ENCODE peak calls at places on chromosomes 13 and 19, in nine cellular contexts. I is colonic mucosa, W is transverse colon, J is SK-N-SH, B is thoracic aorta, L is fibroblast of the aortic adventitia, U is upper lobe of left lung, H is cardiac muscle cell, T is ovary. O is an unnamed sample.

GRCh38 chr19:50415661-50416033 is 3.1 kb upstream of the SPIB start:
- DNase-seq in W (peak), B (no peak), T (no peak), U (peak), I (peak), L (no peak), H (no peak), J (no peak), O (peak)

GRCh38 chr19:1395194-1396018 is 5.9 kb downstream of the GAMT start:
- DNase-seq in U (peak), T (peak), L (no peak), I (no peak), W (no peak), H (no peak), J (peak), B (no peak), O (no peak)

GRCh38 chr13:75357576-75358295 is 124.2 kb downstream of the TBC1D4 start:
- DNase-seq in L (peak), H (peak), J (peak), B (no peak), I (no peak), W (no peak), T (no peak), U (no peak), O (no peak)

GRCh38 chr19:46859637-46860124 is 1.1 kb upstream of the ARHGAP35 start:
- DNase-seq in W (peak), T (peak), J (peak), B (no peak), L (no peak), I (peak), H (no peak), U (no peak), O (no peak)

GRCh38 chr13:55062662-55063061 is 2034.0 kb downstream of the OLFM4 start:
- DNase-seq in B (no peak), H (no peak), J (no peak), W (no peak), T (no peak), L (no peak), U (no peak), I (no peak), O (no peak)

GRCh38 chr13:60162096-60162495 is 1.6 kb downstream of the DIAPH3 start:
- DNase-seq in W (no peak), L (no peak), J (no peak), U (no peak), H (no peak), I (no peak), T (no peak), B (no peak), O (no peak)

GRCh38 chr13:21670006-21670882 is 629 bp upstream of the FGF9 start:
- DNase-seq in W (peak), I (peak), T (peak), B (no peak), L (peak), H (peak), U (peak), J (peak), O (peak)

GRCh38 chr19:48879025-48879572 is 6.9 kb downstream of the PPP1R15A start:
- DNase-seq in T (no peak), L (no peak), H (no peak), B (no peak), J (no peak), W (no peak), I (no peak), U (no peak), O (no peak)

GRCh38 chr19:39433480-39434079 is 2.2 kb downstream of the RPS16 start:
- DNase-seq in J (no peak), B (no peak), H (no peak), I (no peak), L (no peak), W (no peak), U (no peak), T (no peak), O (no peak)

GRCh38 chr19:17340302-17340870 is 3.0 kb downstream of the GTPBP3 start:
- DNase-seq in B (no peak), W (peak), L (no peak), T (no peak), I (peak), H (no peak), U (peak), J (no peak), O (no peak)

GRCh38 chr19:48715276-48715675 is 4.2 kb downstream of the MAMSTR start:
- DNase-seq in H (no peak), L (no peak), U (peak), W (peak), T (peak), B (no peak), J (no peak), I (peak), O (no peak)

GRCh38 chr13:51394724-51395123 is 55.2 kb downstream of the SERPINE3 start:
- DNase-seq in W (no peak), U (no peak), T (no peak), B (no peak), L (no peak), I (no peak), J (peak), H (no peak), O (no peak)

GRCh38 chr13:52411629-52412028 is 5.7 kb upstream of the THSD1 start:
- DNase-seq in W (no peak), H (no peak), I (no peak), B (no peak), U (no peak), L (peak), T (no peak), J (no peak), O (no peak)

GRCh38 chr13:44523176-44524017 is 52.7 kb downstream of the TSC22D1 start:
- DNase-seq in B (no peak), L (peak), J (no peak), U (no peak), W (no peak), T (no peak), H (peak), I (no peak), O (peak)

GRCh38 chr13:50691682-50692263 is 151.7 kb downstream of the DLEU7 start:
- DNase-seq in W (no peak), U (no peak), J (peak), B (no peak), H (no peak), I (no peak), T (no peak), L (peak), O (no peak)

GRCh38 chr13:91349992-91350911 is 2.8 kb downstream of the MIR17HG start:
- DNase-seq in L (no peak), I (no peak), U (no peak), J (no peak), B (no peak), H (peak), T (no peak), W (no peak), O (no peak)

GRCh38 chr19:17718988-17719711 is at the start of gene MAP1S:
- DNase-seq in I (peak), L (peak), U (peak), J (peak), H (peak), W (peak), B (no peak), T (no peak), O (peak)

GRCh38 chr13:45373116-45373606 is 32.2 kb upstream of the TPT1 start:
- DNase-seq in U (no peak), B (no peak), T (no peak), L (no peak), J (no peak), I (peak), H (no peak), W (peak), O (no peak)

GRCh38 chr19:3978145-3978544 is 7.1 kb downstream of the EEF2 start:
- DNase-seq in U (no peak), I (no peak), T (no peak), H (no peak), J (no peak), B (no peak), W (no peak), L (no peak), O (no peak)

GRCh38 chr13:50435011-50435410 is 408.5 kb downstream of the DLEU7 start:
- DNase-seq in I (no peak), J (no peak), B (no peak), L (no peak), W (no peak), U (no peak), H (no peak), T (no peak), O (no peak)

GRCh38 chr13:22929391-22930126 is 251.2 kb upstream of the SGCG start:
- DNase-seq in U (no peak), H (no peak), I (no peak), J (no peak), B (no peak), T (no peak), L (no peak), W (no peak), O (no peak)

GRCh38 chr19:3131168-3131567 is 4.7 kb upstream of the GNA15 start:
- DNase-seq in L (no peak), B (no peak), H (no peak), I (no peak), J (no peak), T (no peak), W (no peak), U (peak), O (no peak)

GRCh38 chr19:40089462-40089861 is 1.3 kb downstream of the ZNF780A start:
- DNase-seq in J (no peak), I (no peak), H (peak), L (peak), B (no peak), T (no peak), U (no peak), W (no peak), O (no peak)

GRCh38 chr19:46674416-46675178 is 13.6 kb upstream of the DACT3 start:
- DNase-seq in H (no peak), I (no peak), B (no peak), T (peak), L (no peak), J (peak), W (no peak), U (no peak), O (no peak)

GRCh38 chr19:2500861-2501260 is 24.9 kb downstream of the GADD45B start:
- DNase-seq in T (no peak), I (no peak), J (no peak), B (no peak), W (peak), L (peak), H (no peak), U (no peak), O (no peak)

GRCh38 chr19:15300533-15301194 is 31.7 kb downstream of the BRD4 start:
- DNase-seq in W (no peak), J (no peak), H (peak), L (peak), B (no peak), I (no peak), U (no peak), T (no peak), O (no peak)

GRCh38 chr19:4935449-4935848 is 26.1 kb downstream of the UHRF1 start:
- DNase-seq in I (no peak), H (no peak), W (no peak), L (no peak), B (no peak), T (no peak), J (no peak), U (no peak), O (no peak)

GRCh38 chr19:32459199-32459865 is 53.8 kb downstream of the DPY19L3 start:
- DNase-seq in T (no peak), I (no peak), W (no peak), B (no peak), H (no peak), L (no peak), U (no peak), J (no peak), O (no peak)

GRCh38 chr13:105139380-105140285 is 1395.8 kb downstream of the EFNB2 start:
- DNase-seq in J (no peak), L (peak), T (no peak), H (peak), I (peak), B (no peak), W (peak), U (no peak), O (peak)

GRCh38 chr19:30666301-30666803 is 294.2 kb downstream of the ZNF536 start:
- DNase-seq in I (peak), T (no peak), H (peak), B (no peak), J (peak), L (peak), U (no peak), W (peak), O (no peak)

GRCh38 chr19:34676697-34677385 is at the start of gene SCGB2B2:
- DNase-seq in L (no peak), I (no peak), T (no peak), J (peak), B (no peak), H (no peak), U (no peak), W (no peak), O (no peak)

GRCh38 chr13:96191367-96191766 is 101.5 kb downstream of the HS6ST3 start:
- DNase-seq in I (no peak), L (no peak), T (no peak), J (no peak), H (no peak), B (no peak), W (no peak), U (no peak), O (no peak)

GRCh38 chr13:113140677-113141590 is 17.5 kb upstream of the PROZ start:
- DNase-seq in I (no peak), W (no peak), U (no peak), L (no peak), B (no peak), T (no peak), J (peak), H (no peak), O (no peak)

GRCh38 chr19:46487802-46488445 is 7.7 kb downstream of the PNMA8B start:
- DNase-seq in W (peak), T (peak), B (no peak), U (peak), J (peak), L (peak), H (peak), I (peak), O (peak)

GRCh38 chr19:7145494-7145893 is 76.0 kb downstream of the ZNF557 start:
- DNase-seq in T (no peak), H (no peak), B (no peak), W (peak), I (no peak), J (no peak), U (no peak), L (no peak), O (no peak)

GRCh38 chr13:99392126-99392805 is 85.1 kb upstream of the GPR183 start:
- DNase-seq in J (no peak), W (no peak), T (no peak), U (no peak), L (no peak), I (no peak), B (no peak), H (no peak), O (no peak)

GRCh38 chr13:32229443-32229842 is 85.7 kb downstream of the ZAR1L start:
- DNase-seq in J (no peak), H (no peak), T (no peak), L (no peak), I (no peak), U (no peak), W (no peak), B (no peak), O (no peak)

GRCh38 chr13:23463631-23464030 is 30.1 kb upstream of the SACS start:
- DNase-seq in J (no peak), T (no peak), L (peak), I (no peak), U (no peak), W (no peak), B (no peak), H (no peak), O (no peak)

GRCh38 chr19:53878786-53879144 is 3.2 kb upstream of the PRKCG start:
- DNase-seq in I (no peak), J (no peak), H (no peak), U (no peak), T (no peak), B (no peak), W (no peak), L (no peak), O (no peak)

GRCh38 chr19:53874384-53874995 is 6.8 kb downstream of the MYADM start:
- DNase-seq in H (no peak), I (no peak), W (no peak), B (no peak), T (no peak), J (no peak), L (no peak), U (no peak), O (no peak)

GRCh38 chr19:53875602-53876340 is 6.2 kb upstream of the PRKCG start:
- DNase-seq in T (no peak), I (no peak), H (no peak), J (no peak), L (no peak), B (no peak), W (no peak), U (no peak), O (no peak)

GRCh38 chr19:53877361-53877766 is 4.6 kb upstream of the PRKCG start:
- DNase-seq in J (no peak), T (no peak), I (no peak), L (peak), W (no peak), U (no peak), H (peak), B (no peak), O (no peak)

DNA sequence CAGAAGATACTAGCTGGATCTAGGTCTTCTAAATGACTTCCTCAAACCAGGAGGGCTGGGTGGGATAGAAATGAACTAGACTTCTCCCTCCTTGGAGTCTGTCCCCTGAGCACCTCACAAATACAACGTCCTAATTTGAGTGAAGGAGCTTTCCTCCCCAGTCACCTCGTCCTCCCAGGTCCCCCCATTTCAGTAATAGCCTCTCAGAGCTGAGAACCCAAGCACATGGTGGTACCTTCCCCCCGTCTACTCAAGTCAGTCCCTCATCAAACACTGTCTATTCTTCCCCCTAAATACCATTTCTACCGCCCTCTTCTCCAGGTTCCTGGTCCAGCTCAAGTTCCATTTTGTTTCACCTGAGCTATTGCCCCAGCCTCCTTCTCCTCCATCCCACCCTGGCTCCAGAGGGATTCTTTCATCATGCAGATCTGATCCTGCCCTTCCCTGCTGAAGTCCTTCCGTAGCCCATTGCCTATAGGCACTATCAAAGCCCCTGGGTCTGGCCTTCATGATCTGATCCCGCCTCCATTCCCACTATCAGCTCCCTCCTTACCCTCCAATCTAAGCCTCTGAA is 5.3 kb upstream of the PRKCG start:
- DNase-seq in W (no peak), B (no peak), U (no peak), L (no peak), T (no peak), H (no peak), J (peak), I (no peak), O (no peak)
- TF ChIP-seq CTCF in W (no peak), B (no peak), U (no peak), L (no peak), T (no peak), H (no peak), J (no peak), I (no peak), O (no peak)

GRCh38 chr13:30154531-30154930 is 152.8 kb downstream of the KATNAL1 start:
- DNase-seq in I (no peak), J (no peak), T (no peak), L (no peak), H (no peak), W (no peak), U (peak), B (no peak), O (no peak)

GRCh38 chr13:30151398-30151797 is 156.0 kb downstream of the KATNAL1 start:
- DNase-seq in I (no peak), J (no peak), U (no peak), W (no peak), T (no peak), B (no peak), H (no peak), L (no peak), O (no peak)

GRCh38 chr13:30154931-30155330 is 152.4 kb downstream of the KATNAL1 start:
- DNase-seq in H (no peak), I (no peak), W (no peak), L (no peak), B (no peak), T (no peak), U (no peak), J (no peak), O (no peak)

GRCh38 chr13:30156270-30156669 is 151.1 kb downstream of the KATNAL1 start:
- DNase-seq in W (no peak), B (no peak), U (no peak), T (no peak), H (no peak), I (no peak), L (no peak), J (no peak), O (no peak)

DNA sequence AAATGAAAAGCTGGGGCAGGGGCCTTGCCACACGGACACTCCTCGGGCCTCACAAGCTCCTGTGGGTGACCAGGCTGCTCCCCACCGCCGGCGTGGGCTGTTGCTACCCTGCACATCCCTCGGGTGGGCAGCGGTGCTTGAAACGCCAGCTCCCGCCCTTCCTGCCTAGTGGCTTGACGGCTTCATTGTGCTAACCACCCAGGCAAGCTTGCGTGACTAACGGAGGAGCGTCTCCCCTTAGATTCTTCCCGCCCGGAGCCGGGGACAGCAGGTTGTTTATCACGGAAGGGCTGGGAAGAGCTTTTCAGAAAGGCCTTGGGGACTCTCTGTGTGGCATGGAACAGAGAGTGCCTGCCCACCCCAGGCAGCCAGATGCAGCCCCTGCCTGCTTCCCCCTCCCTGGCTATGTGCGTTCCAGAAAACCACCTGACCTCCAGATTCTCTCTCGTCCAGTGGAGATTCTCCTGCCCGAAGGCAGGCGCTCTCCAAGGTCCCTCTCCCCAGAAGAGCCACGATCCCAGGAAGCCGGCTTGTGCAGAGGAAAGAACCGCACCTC is 153.4 kb downstream of the KATNAL1 start:
- DNase-seq in L (no peak), W (no peak), T (no peak), I (no peak), U (peak), H (peak), B (no peak), J (no peak), O (no peak)
- H3K4me3 ChIP-seq in L (no peak), W (no peak), T (no peak), I (no peak), U (no peak), H (no peak), B (no peak), J (no peak), O (peak)

GRCh38 chr13:94192576-94192975 is 286.9 kb downstream of the DCT start:
- DNase-seq in W (peak), I (no peak), L (peak), H (peak), U (no peak), T (no peak), B (no peak), J (no peak), O (no peak)
- TF ChIP-seq CTCF in W (peak), I (peak), L (peak), H (peak), U (peak), T (no peak), B (peak), J (peak), O (peak)

GRCh38 chr19:23914402-23915286 is at the start of gene ZNF726:
- DNase-seq in I (peak), B (peak), J (peak), W (peak), U (peak), H (peak), L (peak), T (peak), O (peak)
- H3K4me3 ChIP-seq in I (peak), B (peak), J (peak), W (peak), U (peak), H (peak), L (peak), T (peak), O (peak)

O was measured in GM06990.